ENCODE peak calls at places on chromosomes 3 and 15, in six cellular contexts. H, T, K, Y, N and B are unnamed samples.

GRCh38 chr15:55353030-55353429 is 34.0 kb downstream of the PIGB start:
- DNase-seq in K (no peak), H (no peak), T (no peak), N (no peak), Y (no peak), B (no peak)

GRCh38 chr15:74781673-74782595 is at the start of gene CSK:
- DNase-seq in Y (peak; percentile 47), T (peak; percentile 70), K (peak; percentile 74), N (peak; percentile 52), H (peak; percentile 79), B (peak; percentile 51)

GRCh38 chr3:190585771-190586630 is 72.1 kb downstream of the IL1RAP start:
- DNase-seq in Y (no peak), T (peak; percentile 94), K (no peak), H (no peak), N (no peak), B (peak; percentile 95)

GRCh38 chr3:193114431-193115340 is 126.3 kb upstream of the PLAAT1 start:
- DNase-seq in H (no peak), K (no peak), T (no peak), N (no peak), Y (no peak), B (no peak)

GRCh38 chr3:123664771-123665170 is 79.9 kb upstream of the HACD2 start:
- DNase-seq in K (no peak), H (no peak), Y (no peak), N (no peak), T (no peak), B (peak; percentile 39)

GRCh38 chr3:112486811-112487505 is 12.3 kb downstream of the BTLA start:
- DNase-seq in N (no peak), H (no peak), Y (no peak), T (peak; percentile 74), K (no peak), B (no peak)

GRCh38 chr3:81395739-81396138 is 365.7 kb downstream of the GBE1 start:
- DNase-seq in H (no peak), N (no peak), Y (no peak), T (no peak), K (no peak), B (no peak)

GRCh38 chr3:65044401-65044800 is 356.6 kb upstream of the ADAMTS9 start:
- DNase-seq in Y (no peak), K (no peak), H (no peak), N (no peak), T (no peak), B (no peak)